ENCODE peak calls at places on chromosomes 13 and 19, in five cellular contexts. E, I, W, L and T are unnamed samples.

GRCh38 chr13:28582892-28583240 is 76.1 kb upstream of the POMP start:
- DNase-seq in L (no peak), E (no peak), W (no peak), I (no peak), T (no peak)

GRCh38 chr19:42285546-42285945 is 16.4 kb upstream of the PRR19 start:
- DNase-seq in L (no peak), I (no peak), W (no peak), E (no peak), T (no peak)

GRCh38 chr19:14113762-14114414 is 3.7 kb downstream of the PRKACA start:
- DNase-seq in W (no peak), L (no peak), E (no peak), I (peak; percentile 65), T (no peak)

GRCh38 chr13:30196025-30196424 is 111.3 kb downstream of the KATNAL1 start:
- DNase-seq in E (no peak), L (peak; percentile 83), W (peak; percentile 44), I (no peak), T (peak; percentile 33)

GRCh38 chr13:94590744-94591143 is 5.2 kb downstream of the TGDS start:
- DNase-seq in W (no peak), E (no peak), L (no peak), I (no peak), T (no peak)

GRCh38 chr13:110119943-110120905 is 186.7 kb downstream of the COL4A1 start:
- DNase-seq in W (no peak), I (no peak), E (no peak), L (no peak), T (no peak)

GRCh38 chr19:13097331-13098258 is 5.1 kb downstream of the LYL1 start:
- DNase-seq in E (peak; percentile 49), W (peak; percentile 32), L (no peak), I (peak; percentile 85), T (no peak)

GRCh38 chr13:59566544-59566943 is 597.2 kb downstream of the DIAPH3 start:
- DNase-seq in I (no peak), E (no peak), W (no peak), L (no peak), T (no peak)

GRCh38 chr13:101567841-101568240 is 115.4 kb downstream of the ITGBL1 start:
- DNase-seq in I (no peak), W (no peak), E (no peak), L (no peak), T (no peak)

GRCh38 chr13:88022826-88023225 is 351.7 kb downstream of the SLITRK5 start:
- DNase-seq in E (no peak), I (no peak), W (no peak), L (peak; percentile 45), T (peak; percentile 40)

GRCh38 chr13:86563308-86563707 is 764.1 kb upstream of the SLITRK6 start:
- DNase-seq in E (no peak), W (no peak), I (no peak), L (peak; percentile 51), T (no peak)

GRCh38 chr19:44661904-44662303 is 9.4 kb upstream of the CEACAM19 start:
- DNase-seq in I (peak; percentile 16), E (no peak), W (no peak), L (no peak), T (no peak)

GRCh38 chr13:109332501-109333499 is 453.6 kb downstream of the IRS2 start:
- DNase-seq in E (no peak), W (no peak), L (no peak), I (no peak), T (no peak)

GRCh38 chr13:30805603-30806011 is 70.3 kb downstream of the ALOX5AP start:
- DNase-seq in I (no peak), W (peak; percentile 21), E (no peak), L (no peak), T (peak; percentile 35)

GRCh38 chr13:110301083-110301482 is 5.9 kb downstream of the COL4A1 start:
- DNase-seq in I (no peak), L (no peak), E (no peak), W (no peak), T (no peak)

GRCh38 chr13:32638739-32639138 is 52.5 kb downstream of the PDS5B start:
- DNase-seq in W (no peak), I (no peak), E (no peak), L (no peak), T (peak; percentile 7)

GRCh38 chr19:30696514-30696913 is 324.3 kb downstream of the ZNF536 start:
- DNase-seq in E (no peak), W (peak; percentile 74), I (no peak), L (peak; percentile 44), T (peak; percentile 32)

GRCh38 chr19:49690073-49690655 is 752 bp upstream of the CPT1C start:
- DNase-seq in E (no peak), I (no peak), W (peak; percentile 35), L (no peak), T (no peak)
- TF ChIP-seq CTCF in E (no peak), I (no peak), W (no peak), L (no peak), T (no peak)

GRCh38 chr13:78881746-78882145 is 222.8 kb upstream of the OBI1 start:
- DNase-seq in I (no peak), W (no peak), E (no peak), L (no peak), T (peak; percentile 52)
- TF ChIP-seq CTCF in I (no peak), W (no peak), E (no peak), L (no peak), T (no peak)

GRCh38 chr19:52351512-52351911 is 15.5 kb downstream of the ZNF610 start:
- DNase-seq in E (no peak), I (no peak), L (no peak), W (no peak), T (peak; percentile 43)
- TF ChIP-seq CTCF in E (no peak), I (no peak), L (peak; percentile 20), W (no peak), T (no peak)

GRCh38 chr13:35690546-35690945 is 214.1 kb upstream of the MAB21L1 start:
- DNase-seq in L (peak; percentile 52), E (no peak), I (no peak), W (no peak), T (peak; percentile 44)
- TF ChIP-seq CTCF in L (no peak), E (no peak), I (no peak), W (no peak), T (no peak)

GRCh38 chr19:46943150-46943946 is 76.3 kb upstream of the NPAS1 start:
- DNase-seq in L (no peak), W (no peak), I (no peak), E (no peak), T (no peak)
- TF ChIP-seq CTCF in L (no peak), W (no peak), I (no peak), E (no peak), T (no peak)

DNA sequence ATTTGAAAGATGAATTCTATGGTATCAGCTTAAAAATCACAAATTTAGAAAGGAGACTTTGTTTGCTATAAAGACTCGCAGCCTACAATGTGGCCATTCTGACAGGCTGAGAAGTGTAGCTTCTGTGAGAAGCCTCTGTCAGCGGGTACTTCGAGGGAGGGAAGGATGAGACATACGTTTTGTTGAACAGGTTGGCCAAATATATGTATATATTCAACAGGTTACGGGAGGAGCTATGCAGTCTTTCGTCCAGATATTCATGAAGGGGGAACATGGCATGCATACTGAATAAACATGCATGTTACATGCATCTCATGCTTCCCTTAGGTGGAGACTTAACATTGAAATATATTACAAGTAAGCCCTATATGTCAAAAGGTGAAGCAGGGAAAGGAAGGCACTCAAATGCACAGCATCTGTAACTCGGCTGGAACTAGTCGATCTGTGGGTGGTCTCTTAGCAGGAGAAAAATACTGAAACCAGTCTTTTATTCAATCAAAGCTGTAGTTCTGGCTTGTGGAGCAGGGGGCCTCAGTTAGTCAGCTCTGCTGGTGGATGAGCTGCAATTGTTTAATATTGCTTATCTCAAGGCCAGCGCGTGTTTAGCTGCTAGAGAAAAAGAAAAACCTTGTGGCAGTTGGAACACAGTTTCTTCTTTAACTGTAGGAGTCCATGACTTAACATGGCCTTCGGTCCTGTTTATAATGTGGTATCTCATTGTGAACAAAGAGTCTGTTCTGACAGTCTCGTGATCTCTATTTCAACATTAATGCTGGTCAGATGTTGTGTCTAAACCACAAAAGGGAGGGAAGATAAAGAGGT is 94.3 kb downstream of the FAM216B start:
- DNase-seq in W (peak; percentile 13), L (peak; percentile 85), I (no peak), E (no peak), T (peak; percentile 20)
- TF ChIP-seq CTCF in W (peak; percentile 17), L (peak; percentile 73), I (no peak), E (no peak), T (peak; percentile 54)

GRCh38 chr13:77781804-77782203 is 84.3 kb downstream of the SLAIN1 start:
- DNase-seq in E (no peak), I (no peak), W (no peak), L (no peak), T (peak; percentile 60)

GRCh38 chr13:77774181-77774580 is 76.7 kb downstream of the SLAIN1 start:
- DNase-seq in E (no peak), L (no peak), W (no peak), I (no peak), T (no peak)

GRCh38 chr13:77779461-77780272 is 82.2 kb downstream of the SLAIN1 start:
- DNase-seq in I (peak; percentile 43), W (peak; percentile 10), L (peak; percentile 88), E (peak; percentile 66), T (peak; percentile 87)

GRCh38 chr13:77776704-77777103 is 79.2 kb downstream of the SLAIN1 start:
- DNase-seq in E (no peak), I (no peak), L (no peak), W (no peak), T (no peak)
- TF ChIP-seq CTCF in E (no peak), I (no peak), L (no peak), W (no peak), T (no peak)

GRCh38 chr13:20711301-20712044 is 8.0 kb downstream of the IL17D start:
- DNase-seq in W (peak; percentile 70), E (no peak), I (no peak), L (no peak), T (no peak)
- TF ChIP-seq CTCF in W (no peak), E (no peak), I (no peak), L (peak; percentile 41), T (no peak)

DNA sequence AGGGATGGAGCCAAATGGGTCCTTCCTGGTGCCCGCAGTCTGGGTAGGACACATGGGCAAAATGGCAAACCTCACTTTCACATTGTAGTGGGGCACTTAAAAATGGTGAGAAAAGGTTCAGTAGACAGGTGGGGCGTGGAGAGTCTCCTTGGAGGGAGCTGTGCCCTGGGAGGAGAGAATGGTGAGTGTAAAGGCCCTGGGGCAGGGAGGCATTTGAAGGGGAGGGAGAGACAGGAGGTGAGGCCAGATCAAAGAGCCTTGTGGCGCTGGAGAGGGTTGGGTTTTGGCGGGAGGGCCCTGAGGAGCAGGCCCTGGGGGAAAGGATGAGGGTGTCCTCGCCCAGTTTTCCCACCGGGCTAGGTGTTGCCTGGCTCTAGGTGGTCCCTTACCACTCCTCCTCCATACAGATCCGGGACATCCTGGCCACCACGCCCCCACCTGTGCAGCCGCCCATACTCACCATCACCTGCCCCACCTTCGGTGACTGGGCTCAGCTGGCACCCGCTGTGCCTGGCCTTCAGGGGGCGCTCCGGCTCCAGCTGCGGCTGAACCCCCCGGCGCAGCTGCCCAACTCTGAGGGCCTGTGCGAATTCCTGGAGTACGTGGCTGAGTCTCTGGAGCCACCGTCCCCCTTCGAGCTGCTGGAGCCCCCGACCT is 6.3 kb downstream of the MAP1S start:
- DNase-seq in I (no peak), W (no peak), E (no peak), L (no peak), T (no peak)
- TF ChIP-seq CTCF in I (peak; percentile 17), W (peak; percentile 21), E (no peak), L (peak; percentile 55), T (peak; percentile 39)